ENCODE peak calls at places on chromosome 1, in eight cellular contexts. V is HAP-1, R is thoracic aorta, T is right atrium auricular region, A is right cardiac atrium, W is stomach, H is lower lobe of right lung, G is adrenal gland. F is an unnamed sample.

GRCh38 chr1:117208580-117208979 is 2.1 kb downstream of the VTCN1 start:
- DNase-seq in V (no peak), R (no peak), T (no peak), A (no peak), W (no peak), H (no peak), G (no peak), F (no peak)

GRCh38 chr1:234535763-234536515 is 57.0 kb upstream of the TARBP1 start:
- DNase-seq in V (no peak), R (peak; percentile 29), T (peak; percentile 90), A (peak; percentile 80), W (peak; percentile 63), H (peak; percentile 84), G (peak; percentile 77), F (no peak)

GRCh38 chr1:52727114-52727586 is 897 bp downstream of the ZYG11B start:
- DNase-seq in V (peak; percentile 30), R (no peak), T (no peak), A (no peak), W (no peak), H (no peak), G (peak; percentile 51), F (peak; percentile 63)

GRCh38 chr1:236850077-236850476 is 55.0 kb downstream of the MTR start:
- DNase-seq in V (no peak), R (no peak), T (no peak), A (no peak), W (no peak), H (no peak), G (no peak), F (no peak)

GRCh38 chr1:215526147-215526845 is 40.8 kb upstream of the KCTD3 start:
- DNase-seq in V (peak; percentile 59), R (no peak), T (no peak), A (no peak), W (no peak), H (no peak), G (no peak), F (no peak)

GRCh38 chr1:36083635-36084501 is at the start of gene TEKT2:
- DNase-seq in V (no peak), R (no peak), T (peak; percentile 57), A (no peak), W (no peak), H (no peak), G (peak; percentile 69), F (peak; percentile 92)

GRCh38 chr1:10489291-10490055 is 14.7 kb downstream of the PEX14 start:
- DNase-seq in V (no peak), R (no peak), T (no peak), A (no peak), W (no peak), H (no peak), G (no peak), F (no peak)

GRCh38 chr1:46062651-46063319 is 69.6 kb downstream of the PIK3R3 start:
- DNase-seq in V (no peak), R (no peak), T (no peak), A (no peak), W (no peak), H (no peak), G (no peak), F (no peak)

GRCh38 chr1:232767381-232768074 is 37.7 kb upstream of the MAP10 start:
- DNase-seq in V (no peak), R (peak; percentile 15), T (peak; percentile 79), A (peak; percentile 26), W (peak; percentile 49), H (peak; percentile 49), G (peak; percentile 83), F (no peak)

GRCh38 chr1:65255088-65256050 is 54.0 kb upstream of the DNAJC6 start:
- DNase-seq in V (no peak), R (no peak), T (no peak), A (no peak), W (no peak), H (no peak), G (no peak), F (peak; percentile 75)

GRCh38 chr1:54398963-54399528 is 7.1 kb downstream of the SSBP3 start:
- DNase-seq in V (no peak), R (no peak), T (no peak), A (no peak), W (no peak), H (no peak), G (no peak), F (no peak)

GRCh38 chr1:85363526-85363925 is 87.1 kb upstream of the BCL10 start:
- DNase-seq in V (no peak), R (no peak), T (no peak), A (no peak), W (no peak), H (no peak), G (no peak), F (no peak)

GRCh38 chr1:11383553-11384169 is 95.3 kb upstream of the DISP3 start:
- DNase-seq in V (no peak), R (no peak), T (no peak), A (no peak), W (no peak), H (no peak), G (no peak), F (no peak)

GRCh38 chr1:84433253-84434080 is 35.2 kb downstream of the DNASE2B start:
- DNase-seq in V (peak; percentile 73), R (no peak), T (no peak), A (no peak), W (peak; percentile 53), H (peak; percentile 49), G (peak; percentile 92), F (peak; percentile 77)

DNA sequence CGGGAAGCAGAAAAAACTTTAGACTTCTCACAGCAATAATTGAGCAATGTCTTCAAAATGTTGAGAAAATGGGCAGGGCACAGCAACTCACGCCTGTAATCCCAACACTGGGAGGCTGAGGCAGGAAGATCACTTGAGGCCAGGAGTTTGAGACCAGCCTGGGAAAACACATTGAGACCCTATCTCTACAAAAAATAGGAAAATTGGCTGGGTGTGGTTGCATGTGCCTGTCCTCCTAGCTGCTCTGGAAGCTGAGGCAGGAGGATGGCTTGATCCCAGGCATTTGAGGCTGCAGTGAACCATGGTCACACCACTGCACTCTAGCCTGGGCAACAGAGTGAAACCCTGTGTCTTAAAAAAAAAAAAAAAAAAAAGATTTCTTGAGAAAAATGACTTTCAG is 7.8 kb upstream of the ZFP69 start:
- DNase-seq in V (no peak), R (no peak), T (no peak), A (no peak), W (no peak), H (no peak), G (no peak), F (no peak)
- H3K9me3 ChIP-seq in V (peaks cover 21% of the 10 kb centered on the region), R (peaks cover 40% of the 10 kb centered on the region), T (peaks cover 8% of the 10 kb centered on the region), A (peaks cover 10% of the 10 kb centered on the region), W (peaks cover 22% of the 10 kb centered on the region), H (peaks cover 81% of the 10 kb centered on the region), G (peaks cover 6% of the 10 kb centered on the region), F (peaks cover 79% of the 10 kb centered on the region)

DNA sequence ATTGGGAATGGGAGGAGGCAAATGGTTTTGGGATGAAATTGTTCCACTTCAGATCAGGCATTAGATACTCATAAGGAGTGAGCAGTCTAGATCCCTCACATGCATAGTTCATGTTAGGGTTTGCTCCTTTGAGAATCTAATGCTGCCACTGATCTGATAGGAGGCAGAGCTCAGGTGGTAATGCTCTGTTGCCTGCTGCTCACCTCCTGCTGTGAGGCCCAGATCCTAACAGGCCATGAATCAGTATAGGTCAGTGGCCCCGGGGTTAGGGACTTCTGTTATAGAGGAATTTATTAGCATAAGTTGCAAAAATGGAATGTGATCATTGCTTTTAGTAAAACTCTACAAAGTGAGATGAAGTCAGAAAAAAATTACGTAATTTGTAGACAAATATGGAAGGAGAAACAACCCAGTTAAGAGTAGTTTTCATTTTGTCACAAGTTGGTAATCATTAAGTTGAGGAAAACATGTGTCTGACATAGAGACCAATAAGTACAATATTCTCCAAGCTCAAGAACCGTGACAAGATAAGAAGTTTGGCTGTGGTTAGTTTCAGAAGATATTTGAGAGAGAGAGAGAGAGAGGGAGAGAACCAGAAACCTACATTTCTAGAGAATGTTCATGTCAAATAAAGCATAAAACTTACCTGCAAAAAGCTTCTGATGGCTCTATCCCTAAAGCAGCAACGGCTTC is 689.7 kb upstream of the PRMT6 start:
- DNase-seq in V (no peak), R (no peak), T (no peak), A (no peak), W (no peak), H (no peak), G (no peak), F (peak; percentile 60)
- H3K9me3 ChIP-seq in V (no peaks in the 10 kb centered on the region), R (no peaks in the 10 kb centered on the region), T (no peaks in the 10 kb centered on the region), A (no peaks in the 10 kb centered on the region), W (no peaks in the 10 kb centered on the region), H (no peaks in the 10 kb centered on the region), G (no peaks in the 10 kb centered on the region), F (no peaks in the 10 kb centered on the region)

GRCh38 chr1:219927298-219927955 is 930 bp downstream of the SLC30A10 start:
- DNase-seq in V (no peak), R (no peak), T (no peak), A (no peak), W (no peak), H (no peak), G (no peak), F (no peak)
- H3K9me3 ChIP-seq in V (no peaks in the 10 kb centered on the region), R (no peaks in the 10 kb centered on the region), T (no peaks in the 10 kb centered on the region), A (peaks cover 2% of the 10 kb centered on the region), W (no peaks in the 10 kb centered on the region), H (no peaks in the 10 kb centered on the region), G (no peaks in the 10 kb centered on the region), F (no peaks in the 10 kb centered on the region)

DNA sequence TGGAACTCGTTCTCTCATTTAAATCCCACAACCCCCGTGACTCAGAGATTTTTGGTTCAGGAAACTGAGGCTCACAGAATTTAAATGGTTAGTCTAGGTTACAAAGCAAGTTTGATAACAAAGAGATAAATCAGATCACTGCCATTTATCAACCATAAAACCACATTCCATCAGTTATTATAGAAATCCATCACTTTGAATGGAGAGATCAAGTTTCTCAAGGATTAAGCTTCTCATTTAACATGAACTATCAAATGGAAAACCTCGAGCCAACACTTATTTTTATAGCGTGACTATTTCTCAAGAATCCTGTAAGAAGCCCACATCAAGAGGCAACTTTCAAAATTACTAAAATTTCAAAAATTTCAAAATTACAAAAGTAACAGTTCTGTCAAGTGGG is 11.9 kb downstream of the WLS start:
- DNase-seq in V (no peak), R (no peak), T (no peak), A (no peak), W (no peak), H (no peak), G (no peak), F (no peak)
- H3K9me3 ChIP-seq in V (no peaks in the 10 kb centered on the region), R (no peaks in the 10 kb centered on the region), T (no peaks in the 10 kb centered on the region), A (no peaks in the 10 kb centered on the region), W (no peaks in the 10 kb centered on the region), H (no peaks in the 10 kb centered on the region), G (no peaks in the 10 kb centered on the region), F (no peaks in the 10 kb centered on the region)

GRCh38 chr1:5822726-5823125 is 169.5 kb downstream of the NPHP4 start:
- DNase-seq in V (no peak), R (no peak), T (no peak), A (no peak), W (no peak), H (no peak), G (no peak), F (no peak)
- H3K9me3 ChIP-seq in V (no peaks in the 10 kb centered on the region), R (no peaks in the 10 kb centered on the region), T (no peaks in the 10 kb centered on the region), A (no peaks in the 10 kb centered on the region), W (no peaks in the 10 kb centered on the region), H (no peaks in the 10 kb centered on the region), G (no peaks in the 10 kb centered on the region), F (peaks cover 13% of the 10 kb centered on the region)

GRCh38 chr1:248625971-248626370 is 8.9 kb downstream of the OR2T11 start:
- DNase-seq in V (no peak), R (no peak), T (no peak), A (no peak), W (no peak), H (no peak), G (no peak), F (no peak)
- H3K9me3 ChIP-seq in V (no peaks in the 10 kb centered on the region), R (no peaks in the 10 kb centered on the region), T (no peaks in the 10 kb centered on the region), A (no peaks in the 10 kb centered on the region), W (no peaks in the 10 kb centered on the region), H (no peaks in the 10 kb centered on the region), G (no peaks in the 10 kb centered on the region), F (peaks cover 89% of the 10 kb centered on the region)

GRCh38 chr1:248788327-248788726 is 32.8 kb upstream of the LYPD8 start:
- DNase-seq in V (no peak), R (no peak), T (no peak), A (no peak), W (no peak), H (no peak), G (no peak), F (no peak)
- H3K9me3 ChIP-seq in V (no peaks in the 10 kb centered on the region), R (no peaks in the 10 kb centered on the region), T (no peaks in the 10 kb centered on the region), A (no peaks in the 10 kb centered on the region), W (no peaks in the 10 kb centered on the region), H (no peaks in the 10 kb centered on the region), G (no peaks in the 10 kb centered on the region), F (peaks cover 49% of the 10 kb centered on the region)